ENCODE peak calls at places on chromosomes 2 and 18, in eight cellular contexts. B, K, S, I, R, Z, J and M are unnamed samples.

GRCh38 chr2:44547713-44548112 is 186.0 kb downstream of the CAMKMT start:
- DNase-seq in B (no peak), J (no peak), Z (no peak), S (no peak), I (no peak), K (no peak), R (no peak), M (no peak)

GRCh38 chr2:45000341-45000901 is 8.8 kb downstream of the SIX2 start:
- DNase-seq in Z (no peak), S (no peak), B (no peak), R (peak), J (no peak), K (no peak), I (no peak), M (peak)

GRCh38 chr2:239258248-239258647 is 142.6 kb downstream of the HDAC4 start:
- DNase-seq in K (peak), Z (no peak), S (no peak), R (no peak), J (no peak), B (no peak), I (no peak), M (no peak)

GRCh38 chr2:185618630-185619029 is 120.0 kb upstream of the FSIP2 start:
- DNase-seq in K (no peak), S (no peak), I (no peak), R (no peak), B (peak), Z (no peak), J (no peak), M (peak)

GRCh38 chr2:60899230-60899891 is 18.0 kb downstream of the REL start:
- DNase-seq in Z (no peak), B (no peak), J (peak), K (no peak), R (no peak), I (no peak), S (no peak), M (no peak)

GRCh38 chr18:61471832-61472406 is 138.7 kb downstream of the CDH20 start:
- DNase-seq in J (no peak), S (no peak), Z (no peak), I (no peak), K (no peak), R (no peak), B (no peak), M (peak)

GRCh38 chr2:52117299-52117698 is 1085.4 kb upstream of the NRXN1 start:
- DNase-seq in B (peak), R (no peak), I (no peak), S (no peak), K (no peak), Z (peak), J (no peak), M (no peak)

GRCh38 chr2:233974530-233975071 is 57.4 kb downstream of the TRPM8 start:
- DNase-seq in R (no peak), J (no peak), K (peak), S (peak), B (peak), I (no peak), Z (peak), M (no peak)

GRCh38 chr2:20377738-20378137 is 27.1 kb upstream of the PUM2 start:
- DNase-seq in J (no peak), Z (no peak), B (no peak), K (no peak), S (no peak), R (no peak), I (no peak), M (no peak)

GRCh38 chr2:9954136-9954535 is 2.6 kb downstream of the GRHL1 start:
- DNase-seq in R (no peak), S (no peak), K (no peak), J (no peak), B (no peak), Z (no peak), I (no peak), M (no peak)